ENCODE peak calls at places on chromosomes 3 and 15, in nine cellular contexts. One of them, this sample, is unnamed.

GRCh38 chr3:50211930-50212329 is 6.9 kb downstream of the SLC38A3 start:
- DNase-seq in endothelial cell of umbilical vein: no peak
- DNase-seq in cardiac fibroblast: no peak
- DNase-seq in CD8-positive, alpha-beta memory T cell: no peak
- DNase-seq in GM12878: no peak
- DNase-seq in Kasumi-1: no peak
- DNase-seq in stomach: no peak
- DNase-seq in amniotic stem cell: no peak
- DNase-seq in activated T-helper 1 cell treated with Interleukin-2 at 50 U/mL for 16 hours: no peak
- DNase-seq in this sample: no peak

GRCh38 chr15:33616485-33616884 is 305.7 kb downstream of the RYR3 start:
- DNase-seq in endothelial cell of umbilical vein: no peak
- DNase-seq in cardiac fibroblast: no peak
- DNase-seq in CD8-positive, alpha-beta memory T cell: no peak
- DNase-seq in GM12878: no peak
- DNase-seq in Kasumi-1: no peak
- DNase-seq in stomach: no peak
- DNase-seq in amniotic stem cell: no peak
- DNase-seq in activated T-helper 1 cell treated with Interleukin-2 at 50 U/mL for 16 hours: no peak
- DNase-seq in this sample: no peak

GRCh38 chr3:29764603-29765254 is 483.9 kb downstream of the RBMS3 start:
- DNase-seq in endothelial cell of umbilical vein: peak
- DNase-seq in cardiac fibroblast: peak
- DNase-seq in CD8-positive, alpha-beta memory T cell: no peak
- DNase-seq in GM12878: no peak
- DNase-seq in Kasumi-1: peak
- DNase-seq in stomach: no peak
- DNase-seq in amniotic stem cell: peak
- DNase-seq in activated T-helper 1 cell treated with Interleukin-2 at 50 U/mL for 16 hours: no peak
- DNase-seq in this sample: no peak

GRCh38 chr3:135851201-135852061 is 114.1 kb upstream of the PPP2R3A start:
- DNase-seq in endothelial cell of umbilical vein: no peak
- DNase-seq in cardiac fibroblast: no peak
- DNase-seq in CD8-positive, alpha-beta memory T cell: no peak
- DNase-seq in GM12878: no peak
- DNase-seq in Kasumi-1: no peak
- DNase-seq in stomach: no peak
- DNase-seq in amniotic stem cell: no peak
- DNase-seq in activated T-helper 1 cell treated with Interleukin-2 at 50 U/mL for 16 hours: no peak
- DNase-seq in this sample: no peak

GRCh38 chr15:79595995-79596622 is 164.0 kb downstream of the MINAR1 start:
- DNase-seq in endothelial cell of umbilical vein: peak
- DNase-seq in cardiac fibroblast: peak
- DNase-seq in CD8-positive, alpha-beta memory T cell: no peak
- DNase-seq in GM12878: peak
- DNase-seq in Kasumi-1: peak
- DNase-seq in stomach: peak
- DNase-seq in amniotic stem cell: peak
- DNase-seq in activated T-helper 1 cell treated with Interleukin-2 at 50 U/mL for 16 hours: no peak
- DNase-seq in this sample: no peak

GRCh38 chr15:65766422-65767263 is 25.4 kb downstream of the DENND4A start:
- DNase-seq in endothelial cell of umbilical vein: peak
- DNase-seq in cardiac fibroblast: no peak
- DNase-seq in CD8-positive, alpha-beta memory T cell: no peak
- DNase-seq in GM12878: no peak
- DNase-seq in Kasumi-1: no peak
- DNase-seq in stomach: no peak
- DNase-seq in amniotic stem cell: no peak
- DNase-seq in activated T-helper 1 cell treated with Interleukin-2 at 50 U/mL for 16 hours: no peak
- DNase-seq in this sample: no peak

GRCh38 chr3:4596596-4596995 is 103.4 kb downstream of the ITPR1 start:
- DNase-seq in endothelial cell of umbilical vein: no peak
- DNase-seq in cardiac fibroblast: no peak
- DNase-seq in CD8-positive, alpha-beta memory T cell: no peak
- DNase-seq in GM12878: no peak
- DNase-seq in Kasumi-1: no peak
- DNase-seq in stomach: no peak
- DNase-seq in amniotic stem cell: no peak
- DNase-seq in activated T-helper 1 cell treated with Interleukin-2 at 50 U/mL for 16 hours: no peak
- DNase-seq in this sample: no peak

GRCh38 chr3:190534386-190534785 is 20.5 kb downstream of the IL1RAP start:
- DNase-seq in endothelial cell of umbilical vein: peak
- DNase-seq in cardiac fibroblast: no peak
- DNase-seq in CD8-positive, alpha-beta memory T cell: no peak
- DNase-seq in GM12878: no peak
- DNase-seq in Kasumi-1: no peak
- DNase-seq in stomach: no peak
- DNase-seq in amniotic stem cell: no peak
- DNase-seq in activated T-helper 1 cell treated with Interleukin-2 at 50 U/mL for 16 hours: no peak
- DNase-seq in this sample: no peak

GRCh38 chr3:152696962-152697361 is 138.0 kb upstream of the P2RY1 start:
- DNase-seq in endothelial cell of umbilical vein: no peak
- DNase-seq in cardiac fibroblast: no peak
- DNase-seq in CD8-positive, alpha-beta memory T cell: no peak
- DNase-seq in GM12878: no peak
- DNase-seq in Kasumi-1: no peak
- DNase-seq in stomach: no peak
- DNase-seq in amniotic stem cell: no peak
- DNase-seq in activated T-helper 1 cell treated with Interleukin-2 at 50 U/mL for 16 hours: no peak
- DNase-seq in this sample: no peak